ENCODE peak calls at places on chromosomes 11 and 22, in ten cellular contexts. I is lower leg skin, Z is sigmoid colon, D is A549, U is cardiac muscle cell, Y is psoas muscle, X is fibroblast of lung, M is colonic mucosa, T is tibial nerve, O is choroid plexus epithelial cell. J is an unnamed sample.

GRCh38 chr11:75673977-75674582 is 5.2 kb upstream of the MAP6 start:
- DNase-seq in M (no peak), T (no peak), Z (no peak), Y (no peak), D (peak), I (no peak), O (peak), X (peak), U (no peak), J (peak)

GRCh38 chr11:21289686-21290085 is 620.3 kb downstream of the NELL1 start:
- DNase-seq in D (no peak), M (no peak), Y (no peak), X (no peak), U (no peak), I (no peak), O (no peak), Z (no peak), T (no peak), J (no peak)

GRCh38 chr11:47587733-47588326 is 1.4 kb downstream of the FAM180B start:
- DNase-seq in D (no peak), Z (peak), O (no peak), Y (peak), T (peak), M (peak), X (no peak), I (peak), U (no peak), J (no peak)

GRCh38 chr11:61754534-61755482 is 2.4 kb downstream of the MYRF start:
- DNase-seq in I (no peak), X (peak), M (no peak), Z (no peak), Y (no peak), D (no peak), U (peak), O (peak), T (no peak), J (no peak)

GRCh38 chr11:31050061-31050790 is 319.3 kb downstream of the DCDC1 start:
- DNase-seq in D (no peak), X (no peak), M (peak), Z (no peak), U (peak), I (no peak), Y (no peak), T (no peak), O (no peak), J (no peak)

GRCh38 chr22:43015677-43016042 is 711 bp upstream of the PACSIN2 start:
- DNase-seq in U (no peak), Z (no peak), T (no peak), Y (no peak), M (no peak), I (no peak), O (no peak), X (no peak), D (no peak), J (no peak)

GRCh38 chr11:12677131-12677530 is 2.9 kb downstream of the TEAD1 start:
- DNase-seq in X (peak), I (no peak), U (no peak), O (no peak), Z (no peak), T (no peak), M (no peak), Y (no peak), D (no peak), J (peak)

GRCh38 chr22:49300951-49301397 is 526.7 kb downstream of the BRD1 start:
- DNase-seq in O (no peak), D (no peak), U (no peak), Z (no peak), I (peak), X (no peak), Y (no peak), M (peak), T (no peak), J (no peak)

GRCh38 chr11:104091281-104092071 is 55.0 kb downstream of the DDI1 start:
- DNase-seq in M (no peak), Y (no peak), D (no peak), X (peak), I (no peak), Z (no peak), U (no peak), O (no peak), T (no peak), J (no peak)

DNA sequence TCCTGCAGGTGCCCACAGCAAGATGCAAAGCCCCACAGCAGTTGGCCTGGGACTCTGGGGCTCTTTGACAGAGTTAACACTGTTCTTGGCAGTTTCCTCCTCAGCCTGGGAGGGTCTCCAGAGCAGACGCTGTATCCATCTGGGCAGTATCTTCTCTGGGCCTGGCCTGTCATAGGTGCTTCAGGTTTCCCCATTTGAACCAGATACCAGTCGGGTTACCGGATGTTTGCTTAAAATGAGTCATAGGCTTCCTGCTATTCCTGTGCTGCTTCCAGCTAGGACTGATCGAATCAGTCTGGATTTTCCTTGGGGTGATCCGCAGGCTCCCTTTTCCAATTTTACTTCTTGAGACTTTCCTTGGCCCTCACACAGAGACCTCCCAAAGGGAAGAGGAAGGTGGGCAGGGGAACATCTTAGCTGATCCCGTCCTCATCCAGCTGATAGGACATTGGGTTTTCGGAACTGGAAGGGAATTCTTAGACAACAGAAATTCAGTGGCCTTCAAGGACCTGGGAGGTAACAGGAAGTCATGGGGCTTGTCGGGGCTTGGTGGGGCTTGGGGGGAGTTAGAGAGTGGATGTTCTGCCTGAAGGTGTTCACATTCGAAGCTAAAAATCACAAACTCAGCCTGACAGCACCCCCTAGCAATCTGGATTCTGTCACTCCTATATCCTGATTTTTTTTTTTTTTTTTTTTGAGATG is 2.4 kb upstream of the RANGAP1 start:
- DNase-seq in X (peak), Y (no peak), O (peak), Z (peak), U (peak), T (no peak), D (peak), M (peak), I (no peak), J (peak)
- TF ChIP-seq CTCF in X (no peak), Y (no peak), O (no peak), Z (no peak), U (no peak), T (no peak), D (no peak), M (no peak), I (no peak), J (no peak)

GRCh38 chr22:47149976-47150375 is 387.5 kb downstream of the TBC1D22A start:
- DNase-seq in D (no peak), Y (no peak), O (no peak), Z (no peak), T (no peak), I (no peak), X (no peak), M (no peak), U (no peak), J (no peak)

GRCh38 chr22:47151490-47151889 is 389.0 kb downstream of the TBC1D22A start:
- DNase-seq in Z (no peak), T (no peak), D (no peak), Y (no peak), X (no peak), I (no peak), U (no peak), M (no peak), O (peak), J (no peak)

GRCh38 chr22:47152236-47152635 is 389.8 kb downstream of the TBC1D22A start:
- DNase-seq in X (no peak), I (no peak), Z (no peak), M (no peak), O (no peak), U (no peak), D (no peak), T (no peak), Y (no peak), J (no peak)

GRCh38 chr22:47150426-47150825 is 388.0 kb downstream of the TBC1D22A start:
- DNase-seq in Y (no peak), O (no peak), M (no peak), T (no peak), X (no peak), I (no peak), Z (no peak), D (no peak), U (no peak), J (no peak)

DNA sequence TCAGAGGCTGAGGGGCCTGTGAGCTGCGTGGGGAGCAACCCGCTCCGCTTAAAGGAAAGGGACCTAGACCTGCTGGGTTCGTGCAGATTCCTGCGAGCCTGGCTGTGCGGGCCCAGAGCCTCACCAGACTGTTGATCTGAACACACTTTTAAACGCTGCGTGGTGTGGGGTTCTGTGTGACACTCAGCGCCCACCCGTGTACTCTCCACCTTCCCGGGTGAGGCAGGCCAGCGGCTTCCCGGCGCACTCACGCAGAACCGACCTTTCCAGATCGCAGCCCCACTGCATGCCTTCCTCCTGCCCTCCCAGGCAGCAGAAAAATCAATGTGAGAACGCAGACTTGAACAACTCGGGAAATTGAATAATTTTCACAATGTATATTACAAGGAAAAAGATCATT is 388.6 kb downstream of the TBC1D22A start:
- DNase-seq in Y (no peak), M (no peak), I (no peak), X (no peak), Z (no peak), U (no peak), D (no peak), O (no peak), T (no peak), J (no peak)
- TF ChIP-seq CTCF in Y (no peak), M (no peak), I (no peak), X (no peak), Z (no peak), U (no peak), D (no peak), O (no peak), T (no peak), J (no peak)

DNA sequence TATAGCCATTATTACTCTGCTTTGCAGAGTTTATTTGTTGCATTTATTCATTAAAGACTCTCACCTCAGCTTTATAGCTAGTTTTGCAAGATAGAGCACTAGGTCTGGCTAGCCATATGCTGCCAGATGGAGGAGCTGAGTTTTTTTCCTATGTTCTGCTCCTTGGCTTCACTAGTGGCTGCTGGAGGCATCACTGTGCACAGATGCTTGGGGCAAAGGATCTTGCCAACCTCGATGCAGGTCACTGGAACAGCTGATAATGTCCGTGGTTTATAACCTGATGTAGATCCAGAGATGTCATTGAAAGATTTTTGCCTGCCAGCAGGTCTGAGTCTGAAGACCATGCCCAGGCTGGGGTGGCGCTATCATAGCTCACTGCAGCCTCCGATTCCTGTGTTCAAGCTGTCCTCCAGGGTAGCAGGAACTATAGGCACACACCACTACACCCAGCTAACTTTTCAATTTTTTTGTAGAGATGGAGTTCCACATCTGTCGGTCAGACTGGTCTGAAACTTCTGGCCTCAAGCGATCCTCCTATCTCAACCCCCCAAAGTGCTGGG is 63.2 kb downstream of the PACS1 start:
- DNase-seq in M (no peak), D (no peak), O (no peak), Z (no peak), Y (no peak), T (no peak), U (no peak), X (no peak), I (no peak), J (no peak)
- TF ChIP-seq CTCF in M (no peak), D (no peak), O (no peak), Z (no peak), Y (no peak), T (no peak), U (no peak), X (no peak), I (no peak), J (no peak)

GRCh38 chr11:8219257-8220021 is 44.2 kb downstream of the LMO1 start:
- DNase-seq in D (peak), U (peak), I (no peak), Y (no peak), T (peak), O (peak), Z (no peak), X (peak), M (peak), J (peak)
- TF ChIP-seq CTCF in D (peak), U (peak), I (no peak), Y (peak), T (peak), O (peak), Z (no peak), X (peak), M (peak), J (peak)

GRCh38 chr22:41857160-41857859 is 24.4 kb downstream of the SREBF2 start:
- DNase-seq in M (peak), Y (peak), Z (no peak), I (no peak), D (peak), U (peak), O (peak), X (peak), T (peak), J (peak)
- TF ChIP-seq CTCF in M (peak), Y (peak), Z (peak), I (no peak), D (peak), U (peak), O (peak), X (peak), T (peak), J (peak)

GRCh38 chr22:31199187-31199586 is 12.9 kb upstream of the LIMK2 start:
- DNase-seq in T (no peak), U (no peak), D (no peak), I (no peak), M (no peak), O (peak), Z (no peak), X (no peak), Y (no peak), J (no peak)
- TF ChIP-seq CTCF in T (no peak), U (no peak), D (no peak), I (no peak), M (no peak), O (peak), Z (no peak), X (no peak), Y (no peak), J (no peak)

DNA sequence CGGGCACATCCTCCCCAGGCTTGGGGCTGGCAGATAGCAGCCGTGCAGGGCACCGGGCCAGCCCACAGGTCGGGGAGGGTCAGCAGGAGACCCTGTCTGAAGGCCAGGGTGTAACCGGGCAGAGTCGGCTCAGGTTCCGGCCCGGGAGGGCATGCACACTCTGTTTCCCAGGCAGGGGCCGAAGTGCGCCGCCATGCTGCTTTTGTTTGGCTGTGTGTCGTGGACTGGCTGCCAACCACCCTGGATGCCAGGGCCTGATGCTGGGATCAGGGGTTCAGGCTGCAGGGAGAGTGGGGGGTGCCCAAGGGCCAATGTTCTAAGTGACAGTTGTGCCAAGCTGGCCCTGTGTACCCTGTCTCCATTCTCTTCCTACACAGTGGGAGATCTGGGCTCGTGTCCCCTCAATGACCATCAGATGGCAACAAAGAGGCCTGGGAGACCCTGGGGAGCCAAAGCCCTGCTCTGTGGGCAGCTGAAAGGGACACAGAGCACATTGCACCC is 120.9 kb upstream of the B3GAT1 start:
- DNase-seq in M (no peak), O (no peak), Z (peak), U (no peak), I (no peak), Y (no peak), X (no peak), D (no peak), T (no peak), J (no peak)
- TF ChIP-seq CTCF in M (no peak), O (no peak), Z (no peak), U (no peak), I (no peak), Y (no peak), X (no peak), D (no peak), T (no peak), J (no peak)

GRCh38 chr22:23270212-23270733 is 90.0 kb downstream of the BCR start:
- DNase-seq in D (no peak), Y (no peak), I (no peak), O (peak), Z (no peak), T (no peak), M (no peak), X (peak), U (no peak), J (no peak)
- TF ChIP-seq CTCF in D (no peak), Y (no peak), I (no peak), O (peak), Z (no peak), T (no peak), M (no peak), X (no peak), U (no peak), J (no peak)

DNA sequence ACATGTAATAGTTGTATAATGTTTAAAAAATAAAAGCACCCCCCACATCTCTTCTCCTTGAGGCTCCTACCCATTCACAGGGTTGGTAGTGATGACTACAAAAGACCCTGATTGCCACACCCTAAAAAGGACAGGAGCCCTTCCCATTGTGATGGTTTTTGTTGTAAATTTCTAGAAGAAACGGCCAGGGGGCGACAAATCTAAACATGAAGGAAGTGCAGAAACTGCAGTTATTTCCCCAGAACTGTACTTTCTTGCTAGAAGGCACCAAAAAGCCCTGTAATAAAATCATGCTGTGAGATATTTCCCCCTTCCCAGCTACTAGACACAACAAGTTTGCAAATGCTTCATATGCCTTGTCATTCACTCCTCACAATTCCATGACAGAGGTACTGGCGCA is 10.8 kb downstream of the PRR5L start:
- DNase-seq in D (peak), Z (no peak), T (peak), I (no peak), U (peak), X (peak), M (no peak), Y (no peak), O (peak), J (peak)
- TF ChIP-seq CTCF in D (peak), Z (no peak), T (peak), I (no peak), U (peak), X (peak), M (no peak), Y (no peak), O (peak), J (peak)

GRCh38 chr11:35463211-35463810 is 44.0 kb upstream of the SLC1A2 start:
- DNase-seq in Z (no peak), Y (no peak), D (no peak), M (no peak), T (no peak), I (no peak), U (no peak), O (no peak), X (no peak), J (no peak)

GRCh38 chr11:35461917-35462316 is 42.6 kb upstream of the SLC1A2 start:
- DNase-seq in D (no peak), Y (no peak), Z (no peak), M (no peak), X (no peak), T (no peak), O (no peak), I (no peak), U (no peak), J (no peak)

GRCh38 chr11:35464308-35464707 is 45.0 kb upstream of the SLC1A2 start:
- DNase-seq in T (no peak), I (no peak), Z (no peak), U (no peak), X (peak), D (no peak), Y (no peak), O (no peak), M (no peak), J (peak)

GRCh38 chr11:35470616-35471015 is 51.3 kb upstream of the SLC1A2 start:
- DNase-seq in D (no peak), I (no peak), Z (no peak), U (no peak), Y (no peak), T (no peak), O (no peak), X (no peak), M (no peak), J (no peak)

GRCh38 chr11:35466058-35466457 is 46.7 kb upstream of the SLC1A2 start:
- DNase-seq in T (no peak), I (no peak), Z (no peak), U (no peak), Y (no peak), M (no peak), O (no peak), X (no peak), D (no peak), J (no peak)
- TF ChIP-seq CTCF in T (no peak), I (no peak), Z (no peak), U (no peak), Y (no peak), M (no peak), O (no peak), X (no peak), D (no peak), J (no peak)